ENCODE peak calls at places on chromosomes 3 and 15, in seven cellular contexts. One of them, this sample, is unnamed.

GRCh38 chr3:181715601-181716340 is 4.0 kb downstream of the SOX2 start:
- DNase-seq in MM.1S: no peak
- DNase-seq in HCT116: no peak
- DNase-seq in dorsolateral prefrontal cortex: no peak
- DNase-seq in GM12865: no peak
- DNase-seq in type B pancreatic cell: no peak
- DNase-seq in tibial nerve: no peak
- DNase-seq in this sample: no peak

GRCh38 chr3:8529738-8530525 is 28.3 kb downstream of the LMCD1 start:
- DNase-seq in MM.1S: no peak
- DNase-seq in HCT116: no peak
- DNase-seq in dorsolateral prefrontal cortex: no peak
- DNase-seq in GM12865: no peak
- DNase-seq in type B pancreatic cell: no peak
- DNase-seq in tibial nerve: no peak
- DNase-seq in this sample: no peak

GRCh38 chr3:172476339-172476738 is 28.1 kb upstream of the GHSR start:
- DNase-seq in MM.1S: no peak
- DNase-seq in HCT116: no peak
- DNase-seq in dorsolateral prefrontal cortex: no peak
- DNase-seq in GM12865: no peak
- DNase-seq in type B pancreatic cell: no peak
- DNase-seq in tibial nerve: no peak
- DNase-seq in this sample: no peak

GRCh38 chr3:179771797-179772196 is 119.0 kb downstream of the USP13 start:
- DNase-seq in MM.1S: no peak
- DNase-seq in HCT116: no peak
- DNase-seq in dorsolateral prefrontal cortex: no peak
- DNase-seq in GM12865: no peak
- DNase-seq in type B pancreatic cell: no peak
- DNase-seq in tibial nerve: no peak
- DNase-seq in this sample: no peak

GRCh38 chr3:12588039-12588673 is 31.3 kb downstream of the MKRN2 start:
- DNase-seq in MM.1S: no peak
- DNase-seq in HCT116: no peak
- DNase-seq in dorsolateral prefrontal cortex: no peak
- DNase-seq in GM12865: no peak
- DNase-seq in type B pancreatic cell: no peak
- DNase-seq in tibial nerve: no peak
- DNase-seq in this sample: no peak

GRCh38 chr3:130687327-130687726 is 59.3 kb downstream of the PIK3R4 start:
- DNase-seq in MM.1S: no peak
- DNase-seq in HCT116: no peak
- DNase-seq in dorsolateral prefrontal cortex: no peak
- DNase-seq in GM12865: no peak
- DNase-seq in type B pancreatic cell: no peak
- DNase-seq in tibial nerve: no peak
- DNase-seq in this sample: no peak

GRCh38 chr3:128351476-128352085 is 115.1 kb downstream of the DNAJB8 start:
- DNase-seq in MM.1S: no peak
- DNase-seq in HCT116: no peak
- DNase-seq in dorsolateral prefrontal cortex: no peak
- DNase-seq in GM12865: no peak
- DNase-seq in type B pancreatic cell: no peak
- DNase-seq in tibial nerve: no peak
- DNase-seq in this sample: no peak

GRCh38 chr3:70273492-70273891 is 38.9 kb downstream of the MDFIC2 start:
- DNase-seq in MM.1S: no peak
- DNase-seq in HCT116: no peak
- DNase-seq in dorsolateral prefrontal cortex: no peak
- DNase-seq in GM12865: no peak
- DNase-seq in type B pancreatic cell: no peak
- DNase-seq in tibial nerve: no peak
- DNase-seq in this sample: no peak

DNA sequence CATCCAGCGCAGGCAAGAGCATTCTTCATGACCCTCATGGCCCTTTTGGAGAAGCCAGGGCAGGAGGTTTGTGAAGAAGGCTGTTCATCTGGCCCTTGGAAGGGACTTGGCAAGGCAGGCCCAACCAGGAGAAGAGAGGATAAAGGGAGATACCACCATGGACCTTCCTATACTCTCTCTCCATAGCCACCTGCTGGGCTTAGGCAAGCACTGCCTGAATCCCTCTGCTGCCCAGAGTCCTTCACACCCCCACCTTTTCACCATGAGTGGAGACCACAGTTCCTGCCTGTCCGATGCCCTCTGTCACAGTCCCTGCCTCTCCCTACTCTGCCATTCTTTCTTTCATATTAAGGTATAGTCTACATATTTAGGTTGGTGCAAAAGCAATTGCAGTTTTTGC is 10.6 kb upstream of the SFMBT1 start:
- DNase-seq in MM.1S: no peak
- DNase-seq in HCT116: no peak
- DNase-seq in dorsolateral prefrontal cortex: no peak
- DNase-seq in GM12865: peak; percentile 22
- DNase-seq in type B pancreatic cell: no peak
- DNase-seq in tibial nerve: no peak
- DNase-seq in this sample: no peak
- TF ChIP-seq CTCF in MM.1S: peak; percentile 16
- TF ChIP-seq CTCF in HCT116: peak; percentile 54
- TF ChIP-seq CTCF in dorsolateral prefrontal cortex: no peak
- TF ChIP-seq CTCF in GM12865: peak; percentile 34
- TF ChIP-seq CTCF in type B pancreatic cell: peak; percentile 53
- TF ChIP-seq CTCF in tibial nerve: no peak
- TF ChIP-seq CTCF in this sample: peak; percentile 23

DNA sequence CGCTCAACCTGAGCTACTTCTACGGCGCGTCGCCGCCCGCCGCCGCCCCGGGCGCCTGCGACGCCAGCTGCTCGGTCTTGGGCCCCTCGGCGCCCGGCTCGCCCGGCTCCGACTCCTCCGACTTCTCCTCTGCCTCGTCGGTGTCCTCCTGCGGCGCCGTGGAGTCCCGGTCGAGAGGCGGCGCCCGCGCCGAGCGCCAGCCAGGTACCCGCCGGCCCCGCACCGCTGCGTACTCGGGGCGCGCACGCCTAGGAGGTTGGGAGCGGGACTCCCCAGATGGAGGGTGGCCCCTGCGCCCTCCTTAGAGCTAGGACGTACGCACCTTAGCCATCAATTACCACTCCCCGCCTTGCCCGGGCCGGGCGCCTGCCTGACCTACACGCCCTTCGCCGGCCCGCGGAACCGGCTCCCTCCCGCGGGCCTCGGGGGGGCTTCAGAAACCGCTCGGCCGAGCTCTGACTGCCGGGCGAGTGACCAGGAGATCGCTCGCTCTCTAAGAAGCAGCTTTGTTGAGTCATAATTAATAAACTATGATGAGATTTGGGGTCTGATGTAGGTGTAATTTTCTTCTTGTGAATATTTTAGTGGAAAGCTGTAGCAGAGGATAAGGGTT is 506 bp downstream of the NFKBIZ start:
- DNase-seq in MM.1S: peak; percentile 59
- DNase-seq in HCT116: no peak
- DNase-seq in dorsolateral prefrontal cortex: no peak
- DNase-seq in GM12865: peak; percentile 66
- DNase-seq in type B pancreatic cell: peak; percentile 75
- DNase-seq in tibial nerve: peak; percentile 33
- DNase-seq in this sample: no peak
- TF ChIP-seq CTCF in MM.1S: peak; percentile 20
- TF ChIP-seq CTCF in HCT116: no peak
- TF ChIP-seq CTCF in dorsolateral prefrontal cortex: no peak
- TF ChIP-seq CTCF in GM12865: no peak
- TF ChIP-seq CTCF in type B pancreatic cell: peak; percentile 26
- TF ChIP-seq CTCF in tibial nerve: peak; percentile 6
- TF ChIP-seq CTCF in this sample: peak; percentile 38

GRCh38 chr3:145767909-145768308 is 393.1 kb downstream of the PLOD2 start:
- DNase-seq in MM.1S: peak; percentile 9
- DNase-seq in HCT116: no peak
- DNase-seq in dorsolateral prefrontal cortex: no peak
- DNase-seq in GM12865: no peak
- DNase-seq in type B pancreatic cell: no peak
- DNase-seq in tibial nerve: no peak
- DNase-seq in this sample: no peak
- TF ChIP-seq CTCF in MM.1S: peak; percentile 19
- TF ChIP-seq CTCF in HCT116: peak; percentile 47
- TF ChIP-seq CTCF in dorsolateral prefrontal cortex: peak; percentile 56
- TF ChIP-seq CTCF in GM12865: no peak
- TF ChIP-seq CTCF in type B pancreatic cell: peak; percentile 70
- TF ChIP-seq CTCF in tibial nerve: no peak
- TF ChIP-seq CTCF in this sample: no peak

GRCh38 chr3:160143482-160143881 is 81.7 kb upstream of the C3orf80 start:
- DNase-seq in MM.1S: no peak
- DNase-seq in HCT116: no peak
- DNase-seq in dorsolateral prefrontal cortex: no peak
- DNase-seq in GM12865: no peak
- DNase-seq in type B pancreatic cell: no peak
- DNase-seq in tibial nerve: no peak
- DNase-seq in this sample: no peak
- TF ChIP-seq CTCF in MM.1S: no peak
- TF ChIP-seq CTCF in HCT116: no peak
- TF ChIP-seq CTCF in dorsolateral prefrontal cortex: no peak
- TF ChIP-seq CTCF in GM12865: no peak
- TF ChIP-seq CTCF in type B pancreatic cell: no peak
- TF ChIP-seq CTCF in tibial nerve: no peak
- TF ChIP-seq CTCF in this sample: no peak

GRCh38 chr3:48663489-48664312 is 1.0 kb upstream of the CELSR3 start:
- DNase-seq in MM.1S: peak; percentile 98
- DNase-seq in HCT116: peak; percentile 98
- DNase-seq in dorsolateral prefrontal cortex: peak; percentile 97
- DNase-seq in GM12865: peak; percentile 98
- DNase-seq in type B pancreatic cell: peak; percentile 97
- DNase-seq in tibial nerve: peak; percentile 88
- DNase-seq in this sample: peak; percentile 99
- TF ChIP-seq CTCF in MM.1S: peak; percentile 84
- TF ChIP-seq CTCF in HCT116: peak; percentile 87
- TF ChIP-seq CTCF in dorsolateral prefrontal cortex: peak; percentile 87
- TF ChIP-seq CTCF in GM12865: peak; percentile 89
- TF ChIP-seq CTCF in type B pancreatic cell: peak; percentile 92
- TF ChIP-seq CTCF in tibial nerve: peak; percentile 85
- TF ChIP-seq CTCF in this sample: peak; percentile 81

DNA sequence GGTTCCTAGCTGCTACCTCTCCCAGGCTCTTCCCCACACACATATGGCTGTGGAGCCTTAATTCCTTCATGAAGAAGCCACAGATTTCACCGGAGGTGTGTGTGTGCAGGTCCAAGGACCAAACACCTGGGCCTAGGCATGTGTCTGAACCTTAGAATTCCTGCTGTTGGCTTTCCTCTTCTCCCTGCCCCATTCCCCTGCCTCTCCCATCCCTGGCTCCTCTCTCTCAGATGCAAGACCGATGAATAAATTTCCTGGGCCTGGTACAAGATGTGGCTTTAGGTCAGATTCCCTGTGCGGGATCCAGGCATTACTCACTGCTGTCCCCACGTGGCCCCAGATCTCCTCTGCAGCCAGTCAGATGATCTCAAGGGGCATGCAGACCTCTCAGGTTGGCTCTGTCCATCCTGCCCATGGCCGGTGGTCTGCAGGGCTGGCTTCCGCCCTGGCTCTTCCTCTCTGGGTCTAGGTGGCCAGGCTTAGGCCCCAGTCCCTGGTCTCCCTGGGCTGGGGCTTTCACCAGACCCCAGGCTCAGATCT is 20.4 kb downstream of the CCR9 start:
- DNase-seq in MM.1S: peak; percentile 21
- DNase-seq in HCT116: no peak
- DNase-seq in dorsolateral prefrontal cortex: no peak
- DNase-seq in GM12865: no peak
- DNase-seq in type B pancreatic cell: no peak
- DNase-seq in tibial nerve: peak; percentile 10
- DNase-seq in this sample: no peak
- TF ChIP-seq CTCF in MM.1S: peak; percentile 80
- TF ChIP-seq CTCF in HCT116: peak; percentile 59
- TF ChIP-seq CTCF in dorsolateral prefrontal cortex: no peak
- TF ChIP-seq CTCF in GM12865: peak; percentile 28
- TF ChIP-seq CTCF in type B pancreatic cell: peak; percentile 42
- TF ChIP-seq CTCF in tibial nerve: no peak
- TF ChIP-seq CTCF in this sample: peak; percentile 58

GRCh38 chr15:33160054-33160453 is 34.5 kb downstream of the FMN1 start:
- DNase-seq in MM.1S: peak; percentile 21
- DNase-seq in HCT116: no peak
- DNase-seq in dorsolateral prefrontal cortex: no peak
- DNase-seq in GM12865: peak; percentile 7
- DNase-seq in type B pancreatic cell: no peak
- DNase-seq in tibial nerve: no peak
- DNase-seq in this sample: no peak
- TF ChIP-seq CTCF in MM.1S: peak; percentile 35
- TF ChIP-seq CTCF in HCT116: peak; percentile 22
- TF ChIP-seq CTCF in dorsolateral prefrontal cortex: no peak
- TF ChIP-seq CTCF in GM12865: no peak
- TF ChIP-seq CTCF in type B pancreatic cell: no peak
- TF ChIP-seq CTCF in tibial nerve: no peak
- TF ChIP-seq CTCF in this sample: no peak

GRCh38 chr3:27752926-27753325 is 30.8 kb upstream of the EOMES start:
- DNase-seq in MM.1S: peak; percentile 30
- DNase-seq in HCT116: no peak
- DNase-seq in dorsolateral prefrontal cortex: no peak
- DNase-seq in GM12865: peak; percentile 38
- DNase-seq in type B pancreatic cell: no peak
- DNase-seq in tibial nerve: no peak
- DNase-seq in this sample: no peak

GRCh38 chr3:27756877-27757276 is 34.8 kb upstream of the EOMES start:
- DNase-seq in MM.1S: no peak
- DNase-seq in HCT116: no peak
- DNase-seq in dorsolateral prefrontal cortex: no peak
- DNase-seq in GM12865: no peak
- DNase-seq in type B pancreatic cell: no peak
- DNase-seq in tibial nerve: no peak
- DNase-seq in this sample: no peak

GRCh38 chr3:27758083-27758482 is 36.0 kb upstream of the EOMES start:
- DNase-seq in MM.1S: no peak
- DNase-seq in HCT116: peak; percentile 10
- DNase-seq in dorsolateral prefrontal cortex: no peak
- DNase-seq in GM12865: no peak
- DNase-seq in type B pancreatic cell: no peak
- DNase-seq in tibial nerve: peak; percentile 71
- DNase-seq in this sample: no peak
- TF ChIP-seq CTCF in MM.1S: no peak
- TF ChIP-seq CTCF in HCT116: no peak
- TF ChIP-seq CTCF in dorsolateral prefrontal cortex: no peak
- TF ChIP-seq CTCF in GM12865: no peak
- TF ChIP-seq CTCF in type B pancreatic cell: no peak
- TF ChIP-seq CTCF in tibial nerve: no peak
- TF ChIP-seq CTCF in this sample: no peak